ENCODE peak calls at places on chromosomes 16 and 17, in nine cellular contexts. Z is prostate gland, F is Peyer's patch, K is suprapubic skin, O is A549, N is sigmoid colon, T is heart left ventricle, U is testis, M is uterus. A is an unnamed sample. For H3K4me1, the result is how much of the 10 kb centered on the place peaks cover.

GRCh38 chr16:69195371-69196029 is 8.5 kb downstream of the SNTB2 start:
- DNase-seq in T (no peak), K (peak), Z (no peak), F (no peak), N (no peak), O (no peak), U (no peak), M (no peak), A (no peak)

GRCh38 chr17:75612906-75613626 is 20.2 kb upstream of the SMIM5 start:
- DNase-seq in U (no peak), O (no peak), Z (no peak), N (no peak), K (no peak), M (no peak), F (no peak), T (peak), A (no peak)

GRCh38 chr17:74274060-74274702 is at the start of gene DNAI2:
- DNase-seq in T (no peak), N (no peak), M (no peak), U (no peak), F (no peak), O (no peak), K (no peak), Z (no peak), A (no peak)

GRCh38 chr17:18182978-18183333 is 672 bp upstream of the ALKBH5 start:
- DNase-seq in U (peak), N (peak), Z (peak), K (peak), F (peak), M (peak), T (peak), O (peak), A (peak)

GRCh38 chr16:50281391-50282009 is 15.1 kb downstream of the ADCY7 start:
- DNase-seq in Z (no peak), U (no peak), T (peak), M (no peak), K (no peak), O (no peak), N (no peak), F (no peak), A (no peak)

GRCh38 chr17:79214940-79215604 is 140.4 kb downstream of the ENGASE start:
- DNase-seq in O (no peak), T (no peak), M (no peak), U (no peak), Z (no peak), K (no peak), N (no peak), F (no peak), A (no peak)

GRCh38 chr16:48121276-48121675 is 34.5 kb downstream of the ABCC12 start:
- DNase-seq in M (no peak), N (no peak), K (no peak), F (no peak), O (no peak), T (no peak), U (no peak), Z (no peak), A (no peak)

GRCh38 chr17:14919049-14919545 is 346.0 kb downstream of the PMP22 start:
- DNase-seq in T (no peak), U (no peak), N (no peak), K (no peak), Z (no peak), M (no peak), O (no peak), F (no peak), A (no peak)

GRCh38 chr17:68450391-68450790 is 6.9 kb downstream of the WIPI1 start:
- DNase-seq in T (no peak), U (no peak), K (peak), N (no peak), O (no peak), M (no peak), Z (no peak), F (no peak), A (no peak)

GRCh38 chr17:71522383-71522782 is 598.4 kb upstream of the SOX9 start:
- DNase-seq in K (no peak), U (no peak), M (no peak), O (no peak), N (no peak), Z (no peak), T (no peak), F (no peak), A (no peak)

GRCh38 chr16:48014349-48015135 is 141.3 kb downstream of the ABCC12 start:
- DNase-seq in T (no peak), U (no peak), M (no peak), K (no peak), N (no peak), F (no peak), Z (no peak), O (peak), A (no peak)

GRCh38 chr16:9836118-9836736 is 346.0 kb downstream of the GRIN2A start:
- DNase-seq in N (no peak), Z (no peak), M (no peak), O (no peak), U (peak), F (no peak), T (no peak), K (no peak), A (no peak)

GRCh38 chr16:2664522-2665096 is 17.7 kb upstream of the KCTD5 start:
- DNase-seq in F (no peak), Z (peak), U (no peak), T (no peak), K (no peak), O (no peak), N (no peak), M (no peak), A (no peak)

GRCh38 chr17:77857613-77858012 is 100.9 kb upstream of the TNRC6C start:
- DNase-seq in M (no peak), U (no peak), T (no peak), N (no peak), K (no peak), Z (no peak), O (no peak), F (no peak), A (no peak)

GRCh38 chr17:82051776-82052637 is at the start of the genes GPS1 and RFNG:
- DNase-seq in T (peak), N (peak), U (peak), O (peak), Z (peak), K (no peak), F (peak), M (peak), A (peak)

GRCh38 chr16:46743232-46743719 is 4.9 kb downstream of the MYLK3 start:
- DNase-seq in K (peak), N (peak), M (no peak), T (no peak), U (peak), F (peak), O (no peak), Z (no peak), A (no peak)

GRCh38 chr16:49563666-49564065 is 190.1 kb downstream of the C16orf78 start:
- DNase-seq in K (no peak), N (no peak), Z (no peak), U (no peak), O (no peak), M (no peak), T (no peak), F (no peak), A (no peak)

GRCh38 chr17:47720754-47721533 is 12.1 kb upstream of the TBX21 start:
- DNase-seq in F (no peak), N (no peak), K (no peak), U (no peak), M (no peak), O (no peak), T (no peak), Z (peak), A (no peak)

GRCh38 chr16:49189286-49189685 is 92.4 kb downstream of the CBLN1 start:
- DNase-seq in M (no peak), K (no peak), N (no peak), U (no peak), O (no peak), T (no peak), Z (no peak), F (no peak), A (no peak)

GRCh38 chr17:76458580-76459490 is 5.9 kb upstream of the UBE2O start:
- DNase-seq in N (no peak), O (peak), K (no peak), M (no peak), U (peak), F (peak), Z (no peak), T (peak), A (peak)

GRCh38 chr17:182164-182751 is 808 bp upstream of the DOC2B start:
- DNase-seq in K (no peak), F (no peak), U (no peak), Z (no peak), M (no peak), N (no peak), T (no peak), O (no peak), A (no peak)

GRCh38 chr16:86403056-86403455 is 107.3 kb upstream of the FOXF1 start:
- DNase-seq in Z (no peak), T (no peak), M (no peak), U (no peak), F (no peak), K (no peak), N (no peak), O (no peak), A (no peak)

GRCh38 chr17:48270896-48271295 is 159.1 kb downstream of the SKAP1 start:
- DNase-seq in M (no peak), N (no peak), T (no peak), U (no peak), K (no peak), F (no peak), O (no peak), Z (no peak), A (no peak)

GRCh38 chr16:85860413-85861094 is 38.4 kb upstream of the IRF8 start:
- DNase-seq in M (no peak), U (no peak), Z (no peak), O (no peak), F (no peak), N (no peak), T (no peak), K (no peak), A (no peak)

GRCh38 chr16:4052801-4053662 is 63.2 kb downstream of the ADCY9 start:
- DNase-seq in U (peak), N (peak), M (no peak), O (no peak), K (peak), Z (peak), T (peak), F (no peak), A (no peak)

DNA sequence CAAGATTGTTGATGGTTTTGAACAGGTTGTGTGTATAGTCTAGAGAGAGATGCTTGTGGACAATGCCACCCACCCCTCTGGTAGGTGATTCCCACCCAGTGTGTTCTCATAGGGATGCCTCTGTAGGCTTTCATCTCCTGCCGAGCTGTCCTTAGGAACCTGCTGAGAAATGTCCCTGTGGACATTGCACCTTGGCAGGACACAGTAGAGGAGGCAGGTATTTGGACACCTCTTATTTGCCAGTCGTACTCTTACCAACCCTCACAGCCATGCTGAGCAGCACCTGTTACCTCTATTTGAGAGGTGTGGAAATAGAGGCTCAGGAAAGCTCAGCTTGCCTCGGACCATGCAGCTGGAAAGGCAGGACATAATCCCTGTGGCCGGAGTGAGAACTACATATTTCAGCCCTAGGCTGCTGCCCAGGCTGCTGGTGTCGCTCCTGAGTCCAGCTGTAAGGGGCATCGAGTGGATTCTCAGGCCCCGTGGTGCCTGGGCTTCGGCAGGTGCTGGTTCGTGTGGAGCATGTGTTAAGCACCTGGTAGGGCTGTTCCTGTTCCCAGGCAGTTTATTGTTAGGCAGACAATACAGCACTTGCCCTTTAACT is 33.3 kb downstream of the EPN2 start:
- DNase-seq in U (no peak), F (no peak), O (no peak), K (no peak), M (no peak), Z (no peak), T (no peak), N (peak), A (no peak)
- TF ChIP-seq CTCF in U (no peak), F (peak), O (no peak), K (no peak), M (no peak), Z (no peak), T (no peak), N (no peak), A (no peak)

DNA sequence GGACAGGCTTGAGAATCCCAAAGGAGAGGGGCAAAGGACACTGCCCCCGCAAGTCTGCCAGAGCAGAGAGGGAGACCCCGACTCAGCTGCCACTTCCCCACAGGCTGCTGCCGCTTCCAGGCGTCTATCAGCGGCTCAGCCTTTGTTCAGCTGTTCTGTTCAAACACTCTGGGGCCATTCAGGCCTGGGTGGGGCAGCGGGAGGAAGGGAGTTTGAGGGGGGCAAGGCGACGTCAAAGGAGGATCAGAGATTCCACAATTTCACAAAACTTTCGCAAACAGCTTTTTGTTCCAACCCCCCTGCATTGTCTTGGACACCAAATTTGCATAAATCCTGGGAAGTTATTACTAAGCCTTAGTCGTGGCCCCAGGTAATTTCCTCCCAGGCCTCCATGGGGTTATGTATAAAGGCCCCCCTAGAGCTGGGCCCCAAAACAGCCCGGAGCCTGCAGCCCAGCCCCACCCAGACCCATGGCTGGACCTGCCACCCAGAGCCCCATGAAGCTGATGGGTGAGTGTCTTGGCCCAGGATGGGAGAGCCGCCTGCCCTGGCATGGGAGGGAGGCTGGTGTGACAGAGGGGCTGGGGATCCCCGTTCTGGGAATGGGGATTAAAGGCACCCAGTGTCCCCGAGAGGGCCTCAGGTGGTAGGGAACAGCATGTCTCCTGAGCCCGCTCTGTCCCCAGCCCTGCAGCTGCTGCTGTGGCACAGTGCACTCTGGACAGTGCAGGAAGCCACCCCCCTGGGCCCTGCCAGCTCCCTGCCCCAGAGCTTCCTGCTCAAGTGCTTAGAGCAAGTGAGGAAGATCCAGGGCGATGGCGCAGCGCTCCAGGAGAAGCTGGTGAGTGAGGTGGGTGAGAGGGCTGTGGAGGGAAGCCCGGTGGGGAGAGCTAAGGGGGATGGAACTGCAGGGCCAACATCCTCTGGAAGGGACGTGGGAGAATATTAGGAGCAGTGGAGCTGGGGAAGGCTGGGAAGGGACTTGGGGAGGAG is at the start of gene CSF3:
- DNase-seq in U (no peak), F (no peak), T (no peak), K (no peak), Z (no peak), M (peak), O (no peak), N (no peak), A (peak)
- TF ChIP-seq POLR2A in U (no peak), F (peak), T (no peak), K (no peak), Z (no peak), M (no peak), O (no peak), N (no peak), A (no peak)

GRCh38 chr16:57041182-57042156 is 50.9 kb upstream of the CPNE2 start:
- DNase-seq in F (peak), O (no peak), T (no peak), U (no peak), M (no peak), K (no peak), Z (no peak), N (no peak), A (no peak)
- H3K4me1 ChIP-seq in F (under half), O (under half), T (under half), U (under half), M (under half), K (under half), Z (under half), N (under half), A (under half)

GRCh38 chr17:42422958-42423712 is at the start of gene CAVIN1:
- DNase-seq in M (peak), F (peak), O (peak), N (peak), T (peak), K (peak), U (peak), Z (peak), A (peak)
- TF ChIP-seq CTCF in M (no peak), F (no peak), O (no peak), N (no peak), T (no peak), K (no peak), U (no peak), Z (no peak), A (no peak)

GRCh38 chr16:89573826-89574680 is 1.5 kb upstream of the CPNE7 start:
- DNase-seq in U (no peak), M (no peak), Z (no peak), N (no peak), K (no peak), T (no peak), F (no peak), O (no peak), A (no peak)

GRCh38 chr16:89575247-89576172 is at the start of gene CPNE7:
- DNase-seq in U (no peak), O (peak), N (no peak), T (no peak), Z (no peak), K (no peak), F (no peak), M (no peak), A (no peak)

GRCh38 chr16:89576173-89577054 is 856 bp downstream of the CPNE7 start:
- DNase-seq in F (no peak), U (no peak), N (no peak), O (no peak), K (no peak), T (no peak), Z (no peak), M (no peak), A (no peak)

GRCh38 chr16:89572478-89573205 is 2.9 kb upstream of the CPNE7 start:
- DNase-seq in Z (no peak), T (no peak), U (no peak), O (no peak), M (no peak), F (no peak), N (no peak), K (no peak), A (no peak)

GRCh38 chr16:89574681-89575246 is 794 bp upstream of the CPNE7 start:
- DNase-seq in T (no peak), U (peak), K (no peak), M (no peak), N (no peak), F (no peak), Z (no peak), O (peak), A (peak)
- TF ChIP-seq POLR2A in T (no peak), U (no peak), K (no peak), M (no peak), N (no peak), F (no peak), Z (no peak), O (no peak), A (no peak)

DNA sequence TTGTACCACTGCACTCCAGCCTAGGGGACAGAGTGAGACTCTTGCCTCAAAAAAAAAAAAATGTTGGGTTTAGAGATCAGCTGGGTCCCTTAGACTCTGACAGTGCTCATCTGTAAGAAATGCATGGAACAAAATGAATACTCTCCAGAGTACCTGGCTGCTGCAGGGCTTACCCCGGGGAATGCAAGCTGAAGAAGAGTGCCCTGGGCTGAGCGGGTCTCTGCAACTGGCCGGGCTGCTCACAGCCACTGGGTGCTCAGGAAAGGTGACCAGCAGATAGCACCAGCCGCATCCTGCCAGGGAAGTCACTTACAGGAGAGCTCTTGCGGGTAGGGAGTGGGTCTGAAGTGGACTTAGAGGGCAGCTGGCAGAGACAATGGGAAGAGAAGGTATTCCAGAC is 82.1 kb downstream of the GAS7 start:
- DNase-seq in N (peak), M (no peak), T (no peak), O (no peak), U (no peak), Z (no peak), F (no peak), K (no peak), A (no peak)
- H3K4me1 ChIP-seq in N (under half), M (under half), T (half or more), O (under half), U (under half), Z (under half), F (under half), K (half or more), A (under half)

DNA sequence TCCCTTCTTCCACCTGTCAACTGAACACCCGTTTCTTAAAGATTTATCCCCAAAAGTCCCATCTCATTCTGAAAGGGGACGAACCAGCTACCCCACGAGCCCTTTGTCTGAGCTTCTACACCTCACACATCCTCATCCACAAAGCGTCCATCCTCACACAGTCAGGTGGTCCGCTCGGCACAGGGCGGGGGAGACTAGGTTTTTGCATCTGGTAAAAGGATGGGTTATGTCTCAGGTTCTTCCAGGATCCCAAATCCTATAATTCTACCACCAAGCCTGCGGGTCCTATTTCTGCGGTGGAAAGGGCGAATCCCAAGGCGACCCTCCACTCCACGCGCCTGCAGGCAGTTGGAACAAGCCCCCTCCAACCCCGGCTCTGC is 458 bp downstream of the GFOD2 start:
- DNase-seq in N (no peak), F (peak), O (no peak), Z (no peak), T (no peak), K (no peak), U (peak), M (no peak), A (no peak)
- TF ChIP-seq CTCF in N (no peak), F (no peak), O (no peak), Z (no peak), T (no peak), K (no peak), U (no peak), M (no peak), A (no peak)

GRCh38 chr17:7687072-7687907 is at the start of gene TP53:
- DNase-seq in T (peak), N (peak), K (peak), U (peak), F (peak), Z (peak), M (peak), O (peak), A (peak)
- TF ChIP-seq POLR2A in T (no peak), N (peak), K (no peak), U (peak), F (peak), Z (peak), M (peak), O (peak), A (peak)

GRCh38 chr16:30892670-30893069 is 1.2 kb downstream of the BCL7C start:
- DNase-seq in K (no peak), O (no peak), F (no peak), T (no peak), N (no peak), Z (no peak), M (no peak), U (no peak), A (no peak)
- H3K4me1 ChIP-seq in K (under half), O (under half), F (under half), T (under half), N (under half), Z (under half), M (under half), U (under half), A (under half)

GRCh38 chr16:74035816-74036215 is 260.8 kb upstream of the PSMD7 start:
- DNase-seq in K (no peak), N (no peak), F (no peak), T (no peak), M (no peak), U (no peak), O (peak), Z (no peak), A (no peak)
- TF ChIP-seq CTCF in K (no peak), N (no peak), F (no peak), T (peak), M (no peak), U (no peak), O (peak), Z (no peak), A (no peak)

A was measured in ovary.